ENCODE peak calls at places on chromosomes 12 and 14, in four cellular contexts. N is neural progenitor cell, H is stomach, U is heart left ventricle. E is an unnamed sample.

GRCh38 chr14:30848449-30849240 is 25.7 kb upstream of the COCH start:
- DNase-seq in N (no peak), H (no peak), U (no peak), E (no peak)

GRCh38 chr12:26822051-26822450 is 10.9 kb downstream of the ITPR2 start:
- DNase-seq in N (no peak), H (no peak), U (no peak), E (no peak)

GRCh38 chr12:132560831-132561783 is 49.3 kb downstream of the LRCOL1 start:
- DNase-seq in N (peak), H (peak), U (no peak), E (peak)

GRCh38 chr12:11710431-11710830 is 61.0 kb downstream of the ETV6 start:
- DNase-seq in N (no peak), H (no peak), U (no peak), E (no peak)

GRCh38 chr12:113684908-113685512 is 213.3 kb upstream of the LHX5 start:
- DNase-seq in N (no peak), H (no peak), U (no peak), E (no peak)

GRCh38 chr12:71157601-71158233 is at the start of gene TSPAN8:
- DNase-seq in N (no peak), H (peak), U (no peak), E (no peak)

GRCh38 chr12:123815968-123816367 is 53.9 kb downstream of the DNAH10 start:
- DNase-seq in N (no peak), H (no peak), U (no peak), E (no peak)

GRCh38 chr14:95180966-95181733 is 23.8 kb upstream of the DICER1 start:
- DNase-seq in N (no peak), H (no peak), U (no peak), E (no peak)

GRCh38 chr14:88937706-88938105 is 113.3 kb downstream of the TTC8 start:
- DNase-seq in N (no peak), H (no peak), U (no peak), E (no peak)

GRCh38 chr14:103313704-103314103 is 20.3 kb upstream of the EIF5 start:
- DNase-seq in N (no peak), H (no peak), U (no peak), E (no peak)

GRCh38 chr14:50021261-50021660 is 95.1 kb downstream of the VCPKMT start:
- DNase-seq in N (no peak), H (no peak), U (no peak), E (no peak)

GRCh38 chr14:100484531-100485267 is 102.5 kb downstream of the BEGAIN start:
- DNase-seq in N (no peak), H (no peak), U (no peak), E (no peak)

GRCh38 chr12:79983492-79983891 is 48.6 kb upstream of the PPP1R12A start:
- DNase-seq in N (no peak), H (no peak), U (no peak), E (no peak)

GRCh38 chr12:108090107-108090899 is 38.8 kb upstream of the WSCD2 start:
- DNase-seq in N (no peak), H (no peak), U (no peak), E (no peak)

GRCh38 chr12:132726386-132726785 is 15.7 kb downstream of the PGAM5 start:
- DNase-seq in N (no peak), H (no peak), U (no peak), E (peak)

GRCh38 chr12:54616933-54617535 is 17.7 kb downstream of the LACRT start:
- DNase-seq in N (no peak), H (no peak), U (no peak), E (no peak)

GRCh38 chr14:68245146-68246073 is 425.8 kb downstream of the RAD51B start:
- DNase-seq in N (no peak), H (no peak), U (peak), E (peak)

GRCh38 chr12:58809064-58809607 is 111.2 kb downstream of the LRIG3 start:
- DNase-seq in N (no peak), H (no peak), U (no peak), E (no peak)

GRCh38 chr12:132471858-132472255 is 18.1 kb upstream of the FBRSL1 start:
- DNase-seq in N (no peak), H (no peak), U (no peak), E (peak)

GRCh38 chr14:69132513-69133181 is 20.3 kb downstream of the DCAF5 start:
- DNase-seq in N (no peak), H (no peak), U (no peak), E (no peak)

GRCh38 chr14:60618200-60618599 is 31.1 kb downstream of the SIX1 start:
- DNase-seq in N (no peak), H (peak), U (no peak), E (no peak)

GRCh38 chr14:71645656-71646055 is 286.6 kb upstream of the RGS6 start:
- DNase-seq in N (no peak), H (no peak), U (no peak), E (no peak)

GRCh38 chr14:69708586-69709169 is 58.3 kb upstream of the SRSF5 start:
- DNase-seq in N (peak), H (no peak), U (no peak), E (no peak)

GRCh38 chr12:123427036-123427769 is 9.3 kb downstream of the RILPL2 start:
- DNase-seq in N (no peak), H (no peak), U (no peak), E (no peak)

GRCh38 chr12:131115766-131116165 is 162.1 kb downstream of the ADGRD1 start:
- DNase-seq in N (no peak), H (no peak), U (no peak), E (peak)

GRCh38 chr14:101121399-101122113 is 218.0 kb upstream of the RTL1 start:
- DNase-seq in N (no peak), H (peak), U (no peak), E (peak)

GRCh38 chr12:1913377-1914115 is 4.9 kb downstream of the CACNA2D4 start:
- DNase-seq in N (no peak), H (peak), U (no peak), E (no peak)